ENCODE peak calls at places on chromosomes 5 and 9, in seven cellular contexts. One of them, this sample, is unnamed.

GRCh38 chr9:126312584-126313551 is 13.8 kb upstream of the MVB12B start:
- DNase-seq in activated CD8-positive, alpha-beta memory T cell treated with anti-CD3 and anti-CD28 coated beads, Interleukin-2, amount 50 U/mL, for 4 hours: no peak
- DNase-seq in dorsolateral prefrontal cortex: no peak
- DNase-seq in GOT3: no peak
- DNase-seq in brain microvascular endothelial cell: no peak
- DNase-seq in activated CD4-positive, alpha-beta T cell treated with anti-CD3 and anti-CD28 coated beads, Interleukin-2, amount 50 U/mL, for 4 hours: no peak
- DNase-seq in NCI-H1092: no peak
- DNase-seq in this sample: no peak

GRCh38 chr9:134295746-134296250 is 30.5 kb upstream of the RXRA start:
- DNase-seq in activated CD8-positive, alpha-beta memory T cell treated with anti-CD3 and anti-CD28 coated beads, Interleukin-2, amount 50 U/mL, for 4 hours: no peak
- DNase-seq in dorsolateral prefrontal cortex: no peak
- DNase-seq in GOT3: no peak
- DNase-seq in brain microvascular endothelial cell: no peak
- DNase-seq in activated CD4-positive, alpha-beta T cell treated with anti-CD3 and anti-CD28 coated beads, Interleukin-2, amount 50 U/mL, for 4 hours: no peak
- DNase-seq in NCI-H1092: no peak
- DNase-seq in this sample: no peak

GRCh38 chr9:81822263-81822865 is 105.9 kb upstream of the SPATA31D4 start:
- DNase-seq in activated CD8-positive, alpha-beta memory T cell treated with anti-CD3 and anti-CD28 coated beads, Interleukin-2, amount 50 U/mL, for 4 hours: no peak
- DNase-seq in dorsolateral prefrontal cortex: no peak
- DNase-seq in GOT3: no peak
- DNase-seq in brain microvascular endothelial cell: no peak
- DNase-seq in activated CD4-positive, alpha-beta T cell treated with anti-CD3 and anti-CD28 coated beads, Interleukin-2, amount 50 U/mL, for 4 hours: no peak
- DNase-seq in NCI-H1092: no peak
- DNase-seq in this sample: no peak

GRCh38 chr5:111932207-111932606 is 175.2 kb upstream of the NREP start:
- DNase-seq in activated CD8-positive, alpha-beta memory T cell treated with anti-CD3 and anti-CD28 coated beads, Interleukin-2, amount 50 U/mL, for 4 hours: no peak
- DNase-seq in dorsolateral prefrontal cortex: no peak
- DNase-seq in GOT3: no peak
- DNase-seq in brain microvascular endothelial cell: no peak
- DNase-seq in activated CD4-positive, alpha-beta T cell treated with anti-CD3 and anti-CD28 coated beads, Interleukin-2, amount 50 U/mL, for 4 hours: no peak
- DNase-seq in NCI-H1092: no peak
- DNase-seq in this sample: no peak

GRCh38 chr9:77598510-77598909 is 49.6 kb downstream of the GNA14 start:
- DNase-seq in activated CD8-positive, alpha-beta memory T cell treated with anti-CD3 and anti-CD28 coated beads, Interleukin-2, amount 50 U/mL, for 4 hours: no peak
- DNase-seq in dorsolateral prefrontal cortex: no peak
- DNase-seq in GOT3: no peak
- DNase-seq in brain microvascular endothelial cell: peak
- DNase-seq in activated CD4-positive, alpha-beta T cell treated with anti-CD3 and anti-CD28 coated beads, Interleukin-2, amount 50 U/mL, for 4 hours: no peak
- DNase-seq in NCI-H1092: peak
- DNase-seq in this sample: peak

GRCh38 chr9:134206317-134207300 is 42.2 kb upstream of the RNU6ATAC start:
- DNase-seq in activated CD8-positive, alpha-beta memory T cell treated with anti-CD3 and anti-CD28 coated beads, Interleukin-2, amount 50 U/mL, for 4 hours: no peak
- DNase-seq in dorsolateral prefrontal cortex: no peak
- DNase-seq in GOT3: no peak
- DNase-seq in brain microvascular endothelial cell: no peak
- DNase-seq in activated CD4-positive, alpha-beta T cell treated with anti-CD3 and anti-CD28 coated beads, Interleukin-2, amount 50 U/mL, for 4 hours: no peak
- DNase-seq in NCI-H1092: no peak
- DNase-seq in this sample: no peak

GRCh38 chr9:135047026-135047350 is 40.5 kb upstream of the OLFM1 start:
- DNase-seq in activated CD8-positive, alpha-beta memory T cell treated with anti-CD3 and anti-CD28 coated beads, Interleukin-2, amount 50 U/mL, for 4 hours: peak
- DNase-seq in dorsolateral prefrontal cortex: peak
- DNase-seq in GOT3: no peak
- DNase-seq in brain microvascular endothelial cell: no peak
- DNase-seq in activated CD4-positive, alpha-beta T cell treated with anti-CD3 and anti-CD28 coated beads, Interleukin-2, amount 50 U/mL, for 4 hours: no peak
- DNase-seq in NCI-H1092: no peak
- DNase-seq in this sample: no peak

GRCh38 chr5:107501965-107502691 is 168.6 kb downstream of the EFNA5 start:
- DNase-seq in activated CD8-positive, alpha-beta memory T cell treated with anti-CD3 and anti-CD28 coated beads, Interleukin-2, amount 50 U/mL, for 4 hours: no peak
- DNase-seq in dorsolateral prefrontal cortex: no peak
- DNase-seq in GOT3: no peak
- DNase-seq in brain microvascular endothelial cell: peak
- DNase-seq in activated CD4-positive, alpha-beta T cell treated with anti-CD3 and anti-CD28 coated beads, Interleukin-2, amount 50 U/mL, for 4 hours: no peak
- DNase-seq in NCI-H1092: no peak
- DNase-seq in this sample: no peak

GRCh38 chr9:91062281-91062680 is 260.7 kb downstream of the SYK start:
- DNase-seq in activated CD8-positive, alpha-beta memory T cell treated with anti-CD3 and anti-CD28 coated beads, Interleukin-2, amount 50 U/mL, for 4 hours: no peak
- DNase-seq in dorsolateral prefrontal cortex: no peak
- DNase-seq in GOT3: no peak
- DNase-seq in brain microvascular endothelial cell: no peak
- DNase-seq in activated CD4-positive, alpha-beta T cell treated with anti-CD3 and anti-CD28 coated beads, Interleukin-2, amount 50 U/mL, for 4 hours: no peak
- DNase-seq in NCI-H1092: no peak
- DNase-seq in this sample: no peak

GRCh38 chr5:178100774-178101173 is 12.6 kb upstream of the N4BP3 start:
- DNase-seq in activated CD8-positive, alpha-beta memory T cell treated with anti-CD3 and anti-CD28 coated beads, Interleukin-2, amount 50 U/mL, for 4 hours: no peak
- DNase-seq in dorsolateral prefrontal cortex: no peak
- DNase-seq in GOT3: no peak
- DNase-seq in brain microvascular endothelial cell: no peak
- DNase-seq in activated CD4-positive, alpha-beta T cell treated with anti-CD3 and anti-CD28 coated beads, Interleukin-2, amount 50 U/mL, for 4 hours: no peak
- DNase-seq in NCI-H1092: no peak
- DNase-seq in this sample: no peak

GRCh38 chr9:71483457-71483856 is 284.9 kb downstream of the CEMIP2 start:
- DNase-seq in activated CD8-positive, alpha-beta memory T cell treated with anti-CD3 and anti-CD28 coated beads, Interleukin-2, amount 50 U/mL, for 4 hours: no peak
- DNase-seq in dorsolateral prefrontal cortex: no peak
- DNase-seq in GOT3: no peak
- DNase-seq in brain microvascular endothelial cell: no peak
- DNase-seq in activated CD4-positive, alpha-beta T cell treated with anti-CD3 and anti-CD28 coated beads, Interleukin-2, amount 50 U/mL, for 4 hours: no peak
- DNase-seq in NCI-H1092: no peak
- DNase-seq in this sample: no peak

GRCh38 chr9:20043035-20043434 is 254.2 kb upstream of the SLC24A2 start:
- DNase-seq in activated CD8-positive, alpha-beta memory T cell treated with anti-CD3 and anti-CD28 coated beads, Interleukin-2, amount 50 U/mL, for 4 hours: no peak
- DNase-seq in dorsolateral prefrontal cortex: no peak
- DNase-seq in GOT3: no peak
- DNase-seq in brain microvascular endothelial cell: no peak
- DNase-seq in activated CD4-positive, alpha-beta T cell treated with anti-CD3 and anti-CD28 coated beads, Interleukin-2, amount 50 U/mL, for 4 hours: no peak
- DNase-seq in NCI-H1092: no peak
- DNase-seq in this sample: no peak